ENCODE peak calls at places on chromosome 4, in six cellular contexts. T is HCT116, Z is HepG2, A is GM12878, C is SK-N-SH, I is K562. D is an unnamed sample.
A peak's percentile ranks its signal among the peaks of the same experiment; 100 is the strongest.

GRCh38 chr4:141909541-141909940 is 273.2 kb downstream of the IL15 start:
- DNase-seq in T (no peak), Z (no peak), A (no peak), C (no peak), I (no peak), D (no peak)

GRCh38 chr4:106676173-106676921 is 307.8 kb upstream of the GIMD1 start:
- DNase-seq in T (no peak), Z (no peak), A (no peak), C (no peak), I (no peak), D (no peak)

GRCh38 chr4:114921191-114921590 is 192.2 kb downstream of the NDST4 start:
- DNase-seq in T (no peak), Z (no peak), A (no peak), C (no peak), I (no peak), D (no peak)

GRCh38 chr4:190019023-190019858 is 7.8 kb downstream of the FRG2 start:
- DNase-seq in T (no peak), Z (no peak), A (no peak), C (peak; percentile 44), I (no peak), D (no peak)

GRCh38 chr4:141350122-141350904 is 129.6 kb downstream of the ZNF330 start:
- DNase-seq in T (no peak), Z (no peak), A (no peak), C (no peak), I (no peak), D (peak; percentile 36)

GRCh38 chr4:19455850-19456602 is 795.7 kb upstream of the SLIT2 start:
- DNase-seq in T (peak; percentile 24), Z (no peak), A (no peak), C (no peak), I (peak; percentile 3), D (peak; percentile 17)

GRCh38 chr4:165928601-165929000 is 55.6 kb downstream of the TLL1 start:
- DNase-seq in T (no peak), Z (no peak), A (no peak), C (no peak), I (no peak), D (no peak)

GRCh38 chr4:188975271-188975670 is 836.0 kb downstream of the TRIML1 start:
- DNase-seq in T (no peak), Z (no peak), A (no peak), C (no peak), I (no peak), D (no peak)

GRCh38 chr4:151458148-151458547 is 49.2 kb downstream of the FHIP1A start:
- DNase-seq in T (no peak), Z (no peak), A (no peak), C (no peak), I (no peak), D (no peak)

GRCh38 chr4:9704551-9705332 is 76.7 kb upstream of the DRD5 start:
- DNase-seq in T (no peak), Z (no peak), A (no peak), C (no peak), I (no peak), D (no peak)

GRCh38 chr4:43757147-43757546 is 691.5 kb downstream of the KCTD8 start:
- DNase-seq in T (no peak), Z (no peak), A (no peak), C (no peak), I (no peak), D (peak; percentile 21)

GRCh38 chr4:77418333-77418732 is 187.3 kb upstream of the CXCL13 start:
- DNase-seq in T (peak; percentile 24), Z (no peak), A (no peak), C (peak; percentile 8), I (no peak), D (no peak)

GRCh38 chr4:137861682-137862081 is 329.4 kb upstream of the PCDH18 start:
- DNase-seq in T (no peak), Z (no peak), A (no peak), C (peak; percentile 20), I (peak; percentile 5), D (no peak)

GRCh38 chr4:80587861-80588385 is 252.4 kb downstream of the CFAP299 start:
- DNase-seq in T (no peak), Z (no peak), A (no peak), C (no peak), I (no peak), D (no peak)

GRCh38 chr4:10296730-10297129 is 160.5 kb downstream of the ZNF518B start:
- DNase-seq in T (no peak), Z (no peak), A (no peak), C (no peak), I (no peak), D (no peak)

GRCh38 chr4:165700855-165701254 is 172.2 kb upstream of the TLL1 start:
- DNase-seq in T (peak; percentile 27), Z (peak; percentile 12), A (no peak), C (no peak), I (peak; percentile 6), D (no peak)

GRCh38 chr4:95363579-95363965 is 185.2 kb downstream of the UNC5C start:
- DNase-seq in T (no peak), Z (no peak), A (no peak), C (no peak), I (no peak), D (no peak)

GRCh38 chr4:138889216-138889615 is 126.4 kb upstream of the NOCT start:
- DNase-seq in T (no peak), Z (no peak), A (no peak), C (no peak), I (no peak), D (no peak)

GRCh38 chr4:17762705-17763104 is 18.7 kb downstream of the FAM184B start:
- DNase-seq in T (no peak), Z (peak; percentile 25), A (no peak), C (no peak), I (peak; percentile 37), D (no peak)

GRCh38 chr4:159027535-159027934 is 75.3 kb upstream of the RAPGEF2 start:
- DNase-seq in T (no peak), Z (no peak), A (no peak), C (no peak), I (no peak), D (no peak)

GRCh38 chr4:168199262-168199957 is 107.1 kb downstream of the ANXA10 start:
- DNase-seq in T (no peak), Z (no peak), A (no peak), C (no peak), I (no peak), D (no peak)

GRCh38 chr4:86243750-86244149 is 116.1 kb downstream of the MAPK10 start:
- DNase-seq in T (no peak), Z (no peak), A (no peak), C (no peak), I (no peak), D (no peak)

GRCh38 chr4:79689735-79690134 is 281.7 kb upstream of the GK2 start:
- DNase-seq in T (no peak), Z (no peak), A (no peak), C (no peak), I (no peak), D (no peak)

DNA sequence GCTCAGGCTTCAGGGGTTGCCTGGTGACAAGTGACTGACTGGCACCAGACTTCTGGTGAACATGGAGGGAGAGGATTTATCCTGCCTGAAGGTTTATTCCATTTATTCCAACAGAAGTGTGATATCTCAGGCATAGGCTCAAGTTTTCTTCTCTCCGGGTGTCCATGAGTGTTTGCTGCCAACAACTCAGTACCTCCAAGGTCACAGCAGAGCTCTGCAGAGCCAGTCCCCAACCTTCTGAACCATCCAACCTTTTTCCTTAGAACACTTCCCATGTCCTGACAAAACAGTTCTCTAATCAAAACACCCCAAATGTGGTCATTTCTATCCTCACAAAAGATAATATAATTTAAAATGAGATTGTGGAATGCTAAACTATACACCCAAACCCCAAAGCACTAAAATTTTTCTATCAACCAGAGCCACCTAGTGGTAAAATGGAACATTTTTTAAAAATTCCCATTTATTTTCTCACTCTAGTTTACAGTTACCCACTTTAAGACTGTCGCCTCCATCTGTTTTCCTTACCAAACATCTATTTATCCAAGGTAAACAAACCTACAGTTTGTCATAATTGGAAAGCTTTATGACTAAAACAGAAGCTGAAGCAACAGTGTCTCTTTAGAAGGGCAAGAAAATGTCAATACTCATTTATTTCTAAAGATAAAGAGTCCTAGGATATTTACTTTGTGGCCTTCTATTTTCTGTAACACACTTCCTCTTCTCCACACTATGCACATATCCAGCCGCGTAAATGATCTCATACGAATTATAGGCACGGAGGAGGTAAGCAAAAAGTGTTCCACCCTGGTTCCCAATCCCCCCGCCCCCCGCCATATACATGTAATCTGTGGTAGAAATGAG is 39.5 kb downstream of the TMEM154 start:
- DNase-seq in T (no peak), Z (no peak), A (no peak), C (peak; percentile 42), I (peak; percentile 12), D (peak; percentile 19)
- TF ChIP-seq JUND in T (no peak), Z (no peak), A (no peak), C (no peak), I (no peak), D (no peak)

DNA sequence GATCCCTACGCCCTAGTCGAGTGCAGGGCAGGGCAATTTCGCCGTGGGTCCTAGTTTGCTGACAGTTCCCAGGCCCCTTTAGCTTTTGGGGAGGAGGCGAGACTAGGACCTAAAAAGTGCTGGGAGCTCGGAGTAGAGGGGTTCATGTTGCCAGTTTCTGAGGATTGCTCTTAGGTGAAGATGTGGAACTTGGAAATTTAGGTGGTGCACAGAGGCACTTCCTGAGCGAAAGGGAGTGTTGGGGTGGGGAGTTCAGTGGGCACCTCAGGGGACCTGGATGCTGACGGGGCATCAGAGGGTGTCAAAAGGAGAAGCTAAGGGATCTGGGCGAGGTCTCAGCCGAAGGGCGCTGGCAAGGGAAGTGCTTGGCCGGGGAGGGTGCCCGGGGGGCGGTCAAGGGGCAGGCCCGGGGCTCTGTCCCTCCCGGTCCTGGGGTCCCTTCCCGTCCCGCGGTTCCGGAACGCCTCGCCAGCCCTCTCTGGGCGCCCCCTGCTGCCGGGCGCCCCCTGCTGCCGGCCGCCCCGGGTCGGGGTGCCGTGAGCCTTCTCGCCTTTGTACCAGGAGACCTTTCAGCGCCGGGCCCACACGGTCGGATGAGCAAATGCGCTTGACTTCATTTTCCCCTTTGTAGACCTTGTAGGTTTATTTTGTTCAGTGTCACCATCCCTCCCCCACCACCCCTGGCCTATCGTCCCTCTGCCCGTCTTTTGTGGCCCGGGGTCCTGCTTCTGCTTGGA is 3.0 kb upstream of the PHOX2B start:
- DNase-seq in T (no peak), Z (no peak), A (no peak), C (peak; percentile 78), I (peak; percentile 17), D (no peak)
- TF ChIP-seq JUND in T (no peak), Z (no peak), A (no peak), C (no peak), I (no peak), D (no peak)

GRCh38 chr4:45518832-45519231 is 605.0 kb downstream of the GABRG1 start:
- DNase-seq in T (no peak), Z (no peak), A (no peak), C (no peak), I (no peak), D (no peak)
- TF ChIP-seq JUND in T (no peak), Z (no peak), A (no peak), C (no peak), I (no peak), D (no peak)

GRCh38 chr4:4388836-4389575 is 2.1 kb downstream of the NSG1 start:
- DNase-seq in T (no peak), Z (no peak), A (no peak), C (no peak), I (no peak), D (no peak)

GRCh38 chr4:4386736-4387392 is at the start of gene NSG1:
- DNase-seq in T (no peak), Z (no peak), A (no peak), C (no peak), I (no peak), D (peak; percentile 28)

GRCh38 chr4:4387531-4388311 is 819 bp downstream of the NSG1 start:
- DNase-seq in T (no peak), Z (no peak), A (no peak), C (peak; percentile 76), I (no peak), D (no peak)

GRCh38 chr4:4390046-4390445 is 3.1 kb downstream of the NSG1 start:
- DNase-seq in T (no peak), Z (no peak), A (no peak), C (no peak), I (no peak), D (no peak)

GRCh38 chr4:4388418-4388817 is 1.5 kb downstream of the NSG1 start:
- DNase-seq in T (no peak), Z (no peak), A (no peak), C (no peak), I (no peak), D (no peak)
- TF ChIP-seq JUND in T (no peak), Z (no peak), A (no peak), C (no peak), I (no peak), D (no peak)

D was measured in T47D.